ENCODE peak calls at places on chromosomes 5 and 9, in four cellular contexts. V is mesothelial cell of epicardium; H is WTC11; L is naive thymus-derived CD4-positive, alpha-beta T cell. Q is an unnamed sample.

GRCh38 chr5:79514391-79515105 is 614 bp upstream of the HOMER1 start:
- DNase-seq in L (peak), V (peak), H (peak), Q (peak)

GRCh38 chr5:1009359-1010180 is 968 bp downstream of the NKD2 start:
- DNase-seq in L (no peak), H (peak), V (peak), Q (peak)

GRCh38 chr9:109705515-109705914 is 74.5 kb upstream of the PALM2AKAP2 start:
- DNase-seq in H (no peak), L (no peak), V (no peak), Q (no peak)

GRCh38 chr5:129962506-129962905 is 58.2 kb downstream of the CHSY3 start:
- DNase-seq in H (no peak), L (no peak), V (no peak), Q (no peak)

GRCh38 chr9:68546596-68547390 is 6.1 kb upstream of the TMEM252 start:
- DNase-seq in H (no peak), L (no peak), V (no peak), Q (no peak)

GRCh38 chr5:96476654-96477053 is 43.6 kb upstream of the PCSK1 start:
- DNase-seq in H (no peak), L (no peak), V (no peak), Q (no peak)

GRCh38 chr5:82753374-82753773 is 323.8 kb downstream of the TMEM167A start:
- DNase-seq in L (no peak), H (no peak), V (no peak), Q (no peak)

GRCh38 chr5:31854181-31854624 is 215.3 kb downstream of the PDZD2 start:
- DNase-seq in L (no peak), H (peak), V (peak), Q (peak)

GRCh38 chr9:99120256-99120655 is 15.3 kb downstream of the TGFBR1 start:
- DNase-seq in V (no peak), L (no peak), H (no peak), Q (no peak)

GRCh38 chr9:79257215-79257614 is 314.6 kb upstream of the TLE4 start:
- DNase-seq in H (peak), L (no peak), V (peak), Q (no peak)

GRCh38 chr5:111859031-111859430 is 102.0 kb upstream of the NREP start:
- DNase-seq in L (no peak), V (no peak), H (no peak), Q (no peak)

GRCh38 chr5:113230711-113231652 is 203.8 kb downstream of the TSSK1B start:
- DNase-seq in V (no peak), H (no peak), L (no peak), Q (no peak)

GRCh38 chr9:70893610-70894122 is 227.8 kb downstream of the TRPM3 start:
- DNase-seq in L (no peak), V (no peak), H (no peak), Q (no peak)

GRCh38 chr5:115607935-115608334 is 5.7 kb upstream of the TICAM2 start:
- DNase-seq in V (no peak), L (no peak), H (no peak), Q (no peak)

Q was measured in upper lobe of left lung.